ENCODE peak calls at places on chromosomes 6 and 20, in eight cellular contexts. A, N, W, Q, I, F, S and B are unnamed samples. For H3K27me3, the result is how much of the 10 kb centered on the place peaks cover.

GRCh38 chr20:32979201-32979998 is 24.8 kb downstream of the SUN5 start:
- DNase-seq in S (no peak), A (no peak), N (no peak), Q (no peak), W (no peak), F (no peak), I (no peak), B (no peak)

GRCh38 chr20:3752386-3752759 is 15.2 kb downstream of the ADISSP start:
- DNase-seq in N (no peak), F (no peak), A (no peak), W (no peak), S (no peak), Q (no peak), I (no peak), B (no peak)

GRCh38 chr6:2476376-2476775 is 231.0 kb upstream of the GMDS start:
- DNase-seq in F (no peak), I (peak), Q (no peak), W (peak), S (no peak), A (peak), N (no peak), B (peak)

GRCh38 chr6:11971154-11971553 is 41.0 kb upstream of the HIVEP1 start:
- DNase-seq in A (peak), F (no peak), I (peak), S (no peak), Q (no peak), N (no peak), W (no peak), B (no peak)

GRCh38 chr6:110654096-110654820 is 161.0 kb downstream of the CDK19 start:
- DNase-seq in N (no peak), Q (no peak), W (no peak), I (no peak), F (no peak), A (peak), S (no peak), B (no peak)

GRCh38 chr6:35729722-35730121 is 7.1 kb upstream of the ARMC12 start:
- DNase-seq in S (no peak), N (no peak), F (no peak), A (no peak), I (no peak), Q (no peak), W (no peak), B (no peak)

GRCh38 chr20:37239026-37239451 is 22.6 kb downstream of the GHRH start:
- DNase-seq in A (no peak), N (no peak), S (no peak), I (peak), Q (no peak), F (no peak), W (no peak), B (no peak)

GRCh38 chr6:130365166-130366010 is 429 bp upstream of the TMEM200A start:
- DNase-seq in A (peak), N (peak), Q (peak), W (peak), I (peak), F (peak), S (peak), B (no peak)

GRCh38 chr6:149608381-149608982 is 40.0 kb downstream of the KATNA1 start:
- DNase-seq in I (no peak), A (no peak), Q (no peak), S (no peak), W (no peak), F (no peak), N (no peak), B (no peak)

GRCh38 chr20:56343861-56344381 is 14.9 kb upstream of the FAM210B start:
- DNase-seq in Q (peak), I (peak), N (peak), A (peak), F (peak), S (peak), W (no peak), B (no peak)
- H3K4me2 ChIP-seq in Q (peak), I (peak), N (no peak), A (peak), F (peak), S (peak), W (no peak), B (peak)

DNA sequence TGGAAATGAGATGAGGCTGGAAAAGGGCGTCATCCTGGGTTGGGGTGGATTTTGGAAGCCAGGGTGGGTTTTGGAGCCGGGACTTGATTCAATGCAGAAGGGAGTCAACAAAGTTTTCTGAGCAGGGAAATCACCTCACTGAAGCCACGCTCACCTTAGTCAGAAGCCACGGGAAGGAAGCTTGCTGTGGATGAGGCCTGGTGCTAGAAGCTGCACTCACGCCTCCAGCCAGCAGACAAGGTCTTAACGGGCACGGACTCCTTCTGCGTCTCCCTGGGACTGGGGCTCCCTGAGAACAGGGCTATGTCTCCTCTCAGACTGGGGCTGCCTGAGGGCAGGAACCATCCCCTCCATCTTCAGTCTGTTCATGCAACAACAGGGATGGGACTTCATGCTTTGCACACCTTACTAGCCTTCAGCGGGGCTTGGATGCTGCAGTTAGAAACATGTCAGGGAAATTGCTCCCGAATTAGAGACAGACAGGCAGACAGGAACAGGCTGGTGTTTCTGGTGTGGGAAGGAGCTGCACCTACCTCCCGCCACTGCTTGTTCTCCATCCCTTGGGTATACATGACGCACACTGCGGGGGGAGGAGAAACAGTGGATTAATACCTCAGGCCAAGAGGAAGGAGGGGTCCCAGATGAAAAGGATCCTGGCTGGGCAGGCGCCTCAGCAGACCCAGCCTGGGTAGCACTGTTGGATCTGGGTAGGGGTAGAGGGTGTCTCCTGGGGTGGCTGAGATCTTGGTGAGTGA is 17.5 kb downstream of the CPNE5 start:
- DNase-seq in F (no peak), A (no peak), N (no peak), W (no peak), S (no peak), I (no peak), Q (no peak), B (no peak)
- H3K27me3 ChIP-seq in F (under half), A (under half), N (under half), W (under half), S (under half), I (under half), Q (under half), B (under half)

DNA sequence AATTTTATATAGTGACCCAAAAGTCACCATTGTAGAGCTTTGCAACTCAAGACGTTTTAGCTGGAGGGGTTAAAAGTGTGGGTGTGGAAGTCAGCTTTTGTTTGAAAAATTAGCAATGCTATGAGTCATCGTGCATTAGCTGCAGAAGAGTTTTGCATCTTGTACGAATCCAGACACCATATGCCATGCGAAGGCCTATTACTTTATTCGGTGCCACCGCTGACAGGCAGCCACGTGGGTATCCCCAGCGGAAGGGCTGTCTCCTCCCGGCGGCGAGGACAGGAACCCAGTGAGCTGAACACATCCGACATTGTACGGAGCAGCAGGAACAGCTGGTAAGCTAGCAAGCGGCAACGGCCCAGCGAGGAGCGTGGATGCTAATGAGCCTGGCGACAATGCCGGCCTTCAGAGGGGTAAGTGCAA is 84.4 kb downstream of the INSM1 start:
- DNase-seq in A (peak), N (peak), I (peak), F (peak), W (no peak), S (peak), Q (peak), B (peak)
- H3K4me2 ChIP-seq in A (peak), N (peak), I (peak), F (no peak), W (no peak), S (peak), Q (peak), B (peak)

DNA sequence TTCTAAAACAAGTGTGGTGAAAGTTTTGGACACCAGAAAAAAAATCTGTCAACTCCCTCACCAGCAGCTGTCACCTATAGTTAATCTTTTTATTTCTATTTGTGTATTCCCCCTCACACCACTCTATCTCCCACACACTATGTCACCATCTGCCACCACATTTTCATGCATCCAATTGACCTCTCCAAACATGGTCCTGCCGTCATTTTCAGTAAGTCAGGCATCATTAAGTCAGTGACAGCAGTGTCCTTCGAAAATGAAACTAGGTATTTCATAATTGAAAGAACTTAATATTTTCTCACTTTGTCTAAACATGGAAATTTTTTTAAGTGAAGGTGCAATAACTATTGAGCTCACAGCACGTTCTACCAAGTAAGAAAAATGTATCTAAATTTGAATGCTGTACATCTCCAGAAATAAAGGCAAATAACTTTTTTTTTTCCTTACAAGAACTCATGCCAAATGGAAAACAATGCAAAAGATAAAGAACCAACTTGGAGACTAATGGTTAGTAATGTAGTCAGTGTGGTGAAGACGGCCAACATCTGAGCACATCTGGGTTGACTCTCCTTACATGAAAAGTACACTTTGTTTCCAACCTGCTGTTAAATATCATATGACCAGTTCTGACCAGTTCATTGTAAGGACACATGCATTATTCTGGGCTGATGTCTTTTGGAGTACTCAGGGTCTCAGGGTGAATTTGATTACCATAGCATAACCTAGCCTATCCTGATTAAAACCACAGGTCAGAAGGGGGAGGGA is 623.3 kb upstream of the MANEA start:
- DNase-seq in I (no peak), Q (no peak), F (no peak), A (no peak), N (no peak), W (no peak), S (no peak), B (no peak)
- H3K27me3 ChIP-seq in I (under half), Q (under half), F (under half), A (under half), N (under half), W (under half), S (under half), B (under half)

GRCh38 chr6:49087372-49087771 is 375.7 kb downstream of the MMUT start:
- DNase-seq in S (no peak), N (no peak), I (peak), A (no peak), Q (no peak), F (no peak), W (no peak), B (no peak)

DNA sequence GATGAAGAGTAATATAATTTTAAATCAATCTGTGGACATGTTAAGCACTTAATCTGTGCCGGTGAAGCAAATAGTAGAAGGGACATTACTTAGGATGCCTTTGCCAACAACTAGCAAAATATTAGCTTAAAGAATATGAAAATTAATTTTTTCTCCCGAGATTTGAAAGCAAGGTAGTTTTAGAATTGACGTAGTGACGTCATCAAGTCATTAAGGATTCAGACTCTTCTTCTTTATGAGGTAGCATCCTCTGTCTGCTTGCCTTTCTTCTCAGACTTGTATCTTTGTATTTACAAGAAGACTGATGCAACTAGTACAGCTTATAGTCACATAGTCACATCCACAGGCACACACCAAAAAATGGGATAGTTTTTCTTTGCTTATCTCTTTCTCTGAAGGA is 374.4 kb downstream of the MMUT start:
- DNase-seq in F (no peak), S (no peak), W (no peak), Q (no peak), A (no peak), N (no peak), I (no peak), B (no peak)
- H3K4me2 ChIP-seq in F (no peak), S (no peak), W (no peak), Q (no peak), A (no peak), N (no peak), I (no peak), B (no peak)

DNA sequence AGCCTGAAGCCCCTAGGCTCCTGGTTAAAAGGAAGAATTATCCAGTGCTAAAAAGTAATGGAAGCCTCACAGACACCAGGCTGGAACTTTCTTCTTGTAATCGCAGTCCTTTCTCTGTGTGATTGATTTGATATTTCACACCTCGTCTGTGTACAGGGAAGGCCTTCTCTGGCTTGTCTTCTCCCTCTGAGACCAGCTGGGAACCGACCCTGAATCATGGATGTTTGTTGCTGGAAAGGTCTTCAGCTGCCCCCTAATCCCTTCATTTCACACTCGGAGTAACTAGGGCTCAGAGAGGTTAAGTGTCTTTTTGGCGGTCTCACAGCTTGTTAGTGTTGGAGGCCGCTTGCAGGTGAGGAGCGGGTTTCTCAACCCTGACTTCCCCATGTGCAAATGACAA is 500.2 kb upstream of the CDH4 start:
- DNase-seq in S (no peak), N (no peak), F (no peak), I (no peak), Q (no peak), W (no peak), A (no peak), B (no peak)
- H3K27me3 ChIP-seq in S (under half), N (under half), F (under half), I (under half), Q (under half), W (under half), A (under half), B (under half)

DNA sequence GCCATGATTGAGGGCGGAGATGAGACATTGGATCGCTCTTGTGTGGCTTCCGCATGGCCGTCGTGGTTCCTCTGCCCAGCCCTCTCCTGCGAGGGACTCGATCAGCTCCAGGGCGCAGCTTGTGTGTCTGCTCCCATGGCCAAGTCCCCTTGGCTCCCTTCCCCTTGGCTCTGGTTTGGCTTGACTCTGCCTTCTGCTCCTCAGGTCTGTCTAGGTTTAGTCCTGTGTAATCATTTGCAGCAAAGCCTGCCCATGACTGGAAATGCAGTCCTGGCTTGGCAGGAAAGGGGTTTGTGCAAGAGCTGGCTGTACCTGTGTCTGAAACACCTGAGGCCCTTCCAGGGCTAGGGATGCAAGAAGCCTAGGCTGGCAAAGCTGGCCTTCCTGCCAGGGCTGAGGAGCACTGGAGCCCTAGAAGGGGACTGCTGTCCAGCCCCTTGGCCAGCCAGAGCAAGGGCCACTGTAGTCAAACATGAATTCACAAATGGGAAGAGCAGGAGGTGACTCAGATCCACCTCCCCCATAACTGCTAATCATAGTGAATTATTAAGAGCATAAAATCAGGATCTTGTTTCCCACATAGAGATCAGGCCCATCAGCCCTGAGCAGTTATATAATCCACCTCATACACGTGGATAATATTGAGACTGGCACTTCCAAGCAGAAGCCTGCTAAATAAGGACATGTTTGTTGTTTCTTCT is 196.8 kb downstream of the FARS2 start:
- DNase-seq in F (no peak), N (no peak), I (no peak), A (peak), W (no peak), Q (no peak), S (no peak), B (no peak)
- H3K4me2 ChIP-seq in F (no peak), N (no peak), I (no peak), A (peak), W (no peak), Q (no peak), S (no peak), B (peak)

DNA sequence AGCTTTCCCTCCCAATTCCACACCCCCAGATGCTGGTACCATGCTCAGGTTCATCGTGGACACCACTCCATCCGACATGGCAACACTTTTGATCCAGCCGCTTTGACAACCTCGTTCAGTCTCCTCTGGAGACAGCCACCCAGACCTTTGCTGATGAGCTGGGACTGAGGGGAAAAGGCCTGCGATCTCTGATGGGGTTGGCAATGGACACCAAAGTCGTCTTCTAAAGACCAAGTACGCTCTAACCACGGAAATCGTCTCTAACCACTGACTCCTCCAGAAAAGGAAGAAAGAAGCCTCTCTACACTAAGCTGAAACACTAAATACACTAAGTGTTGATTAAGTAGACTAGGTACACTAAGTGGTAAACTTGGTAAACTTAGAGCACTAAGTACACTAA is 26.1 kb upstream of the HLA-E start:
- DNase-seq in W (no peak), S (no peak), N (no peak), F (no peak), I (no peak), A (no peak), Q (no peak), B (no peak)
- H3K27me3 ChIP-seq in W (under half), S (under half), N (half or more), F (half or more), I (half or more), A (half or more), Q (half or more), B (half or more)